ENCODE peak calls at places on chromosomes 4 and X, in six cellular contexts. One of them, this sample, is unnamed.

GRCh38 chrX:20547649-20548051 is 280.9 kb upstream of the RPS6KA3 start:
- DNase-seq in IMR-90: peak; percentile 68
- DNase-seq in stomach: no peak
- DNase-seq in body of pancreas: peak; percentile 64
- DNase-seq in heart left ventricle: no peak
- DNase-seq in fibroblast of lung: peak; percentile 81
- DNase-seq in this sample: peak; percentile 2

GRCh38 chr4:168560184-168560834 is 63.5 kb downstream of the PALLD start:
- DNase-seq in IMR-90: peak; percentile 70
- DNase-seq in stomach: peak; percentile 37
- DNase-seq in body of pancreas: peak; percentile 65
- DNase-seq in heart left ventricle: no peak
- DNase-seq in fibroblast of lung: peak; percentile 64
- DNase-seq in this sample: no peak

GRCh38 chr4:173288296-173288695 is 45.9 kb downstream of the HMGB2 start:
- DNase-seq in IMR-90: peak; percentile 57
- DNase-seq in stomach: peak; percentile 68
- DNase-seq in body of pancreas: peak; percentile 49
- DNase-seq in heart left ventricle: no peak
- DNase-seq in fibroblast of lung: peak; percentile 40
- DNase-seq in this sample: no peak

GRCh38 chr4:160318567-160319220 is 1215.8 kb downstream of the RAPGEF2 start:
- DNase-seq in IMR-90: no peak
- DNase-seq in stomach: no peak
- DNase-seq in body of pancreas: no peak
- DNase-seq in heart left ventricle: no peak
- DNase-seq in fibroblast of lung: peak; percentile 38
- DNase-seq in this sample: no peak

GRCh38 chr4:186685744-186686143 is 37.9 kb downstream of the FAT1 start:
- DNase-seq in IMR-90: peak; percentile 92
- DNase-seq in stomach: no peak
- DNase-seq in body of pancreas: no peak
- DNase-seq in heart left ventricle: no peak
- DNase-seq in fibroblast of lung: peak; percentile 96
- DNase-seq in this sample: peak; percentile 89

GRCh38 chr4:63233679-63234078 is 1175.6 kb downstream of the TECRL start:
- DNase-seq in IMR-90: no peak
- DNase-seq in stomach: no peak
- DNase-seq in body of pancreas: no peak
- DNase-seq in heart left ventricle: no peak
- DNase-seq in fibroblast of lung: no peak
- DNase-seq in this sample: no peak

GRCh38 chrX:16981980-16982379 is 35.5 kb downstream of the REPS2 start:
- DNase-seq in IMR-90: no peak
- DNase-seq in stomach: no peak
- DNase-seq in body of pancreas: no peak
- DNase-seq in heart left ventricle: no peak
- DNase-seq in fibroblast of lung: no peak
- DNase-seq in this sample: no peak

GRCh38 chr4:137610960-137611359 is 78.7 kb upstream of the PCDH18 start:
- DNase-seq in IMR-90: peak; percentile 19
- DNase-seq in stomach: no peak
- DNase-seq in body of pancreas: no peak
- DNase-seq in heart left ventricle: no peak
- DNase-seq in fibroblast of lung: peak; percentile 9
- DNase-seq in this sample: no peak

GRCh38 chrX:24113161-24113560 is 36.4 kb upstream of the ZFX start:
- DNase-seq in IMR-90: peak; percentile 76
- DNase-seq in stomach: no peak
- DNase-seq in body of pancreas: no peak
- DNase-seq in heart left ventricle: no peak
- DNase-seq in fibroblast of lung: peak; percentile 27
- DNase-seq in this sample: no peak

GRCh38 chrX:39445336-39445735 is 644.1 kb downstream of the MID1IP1 start:
- DNase-seq in IMR-90: no peak
- DNase-seq in stomach: peak; percentile 40
- DNase-seq in body of pancreas: peak; percentile 36
- DNase-seq in heart left ventricle: no peak
- DNase-seq in fibroblast of lung: no peak
- DNase-seq in this sample: no peak

GRCh38 chr4:170386511-170386910 is 296.8 kb upstream of the AADAT start:
- DNase-seq in IMR-90: no peak
- DNase-seq in stomach: no peak
- DNase-seq in body of pancreas: no peak
- DNase-seq in heart left ventricle: no peak
- DNase-seq in fibroblast of lung: peak; percentile 6
- DNase-seq in this sample: no peak

GRCh38 chrX:63751481-63751880 is 33.5 kb downstream of the ARHGEF9 start:
- DNase-seq in IMR-90: no peak
- DNase-seq in stomach: no peak
- DNase-seq in body of pancreas: no peak
- DNase-seq in heart left ventricle: no peak
- DNase-seq in fibroblast of lung: no peak
- DNase-seq in this sample: peak; percentile 28

GRCh38 chr4:3871181-3871852 is 105.1 kb downstream of the ADRA2C start:
- DNase-seq in IMR-90: no peak
- DNase-seq in stomach: no peak
- DNase-seq in body of pancreas: peak; percentile 30
- DNase-seq in heart left ventricle: no peak
- DNase-seq in fibroblast of lung: no peak
- DNase-seq in this sample: no peak

GRCh38 chrX:70434914-70435586 is 9.6 kb upstream of the DLG3 start:
- DNase-seq in IMR-90: peak; percentile 48
- DNase-seq in stomach: peak; percentile 24
- DNase-seq in body of pancreas: no peak
- DNase-seq in heart left ventricle: peak; percentile 60
- DNase-seq in fibroblast of lung: peak; percentile 59
- DNase-seq in this sample: no peak

GRCh38 chr4:177118596-177118995 is 191.1 kb upstream of the NEIL3 start:
- DNase-seq in IMR-90: peak; percentile 99
- DNase-seq in stomach: no peak
- DNase-seq in body of pancreas: peak; percentile 22
- DNase-seq in heart left ventricle: no peak
- DNase-seq in fibroblast of lung: peak; percentile 99
- DNase-seq in this sample: peak; percentile 56

GRCh38 chr4:157996598-157996997 is 176.2 kb downstream of the GASK1B start:
- DNase-seq in IMR-90: no peak
- DNase-seq in stomach: no peak
- DNase-seq in body of pancreas: no peak
- DNase-seq in heart left ventricle: no peak
- DNase-seq in fibroblast of lung: no peak
- DNase-seq in this sample: no peak

GRCh38 chr4:151389316-151389715 is 19.7 kb upstream of the FHIP1A start:
- DNase-seq in IMR-90: no peak
- DNase-seq in stomach: no peak
- DNase-seq in body of pancreas: no peak
- DNase-seq in heart left ventricle: no peak
- DNase-seq in fibroblast of lung: peak; percentile 20
- DNase-seq in this sample: no peak

GRCh38 chr4:148834804-148835598 is 392.8 kb upstream of the NR3C2 start:
- DNase-seq in IMR-90: peak; percentile 61
- DNase-seq in stomach: no peak
- DNase-seq in body of pancreas: no peak
- DNase-seq in heart left ventricle: no peak
- DNase-seq in fibroblast of lung: peak; percentile 11
- DNase-seq in this sample: peak; percentile 41

GRCh38 chr4:187103351-187103750 is 379.7 kb upstream of the FAT1 start:
- DNase-seq in IMR-90: no peak
- DNase-seq in stomach: no peak
- DNase-seq in body of pancreas: no peak
- DNase-seq in heart left ventricle: no peak
- DNase-seq in fibroblast of lung: no peak
- DNase-seq in this sample: no peak

GRCh38 chr4:118981171-118981838 is 92.7 kb downstream of the SYNPO2 start:
- DNase-seq in IMR-90: peak; percentile 81
- DNase-seq in stomach: no peak
- DNase-seq in body of pancreas: no peak
- DNase-seq in heart left ventricle: no peak
- DNase-seq in fibroblast of lung: peak; percentile 72
- DNase-seq in this sample: no peak

GRCh38 chr4:64594723-64595122 is 185.5 kb upstream of the TECRL start:
- DNase-seq in IMR-90: no peak
- DNase-seq in stomach: no peak
- DNase-seq in body of pancreas: no peak
- DNase-seq in heart left ventricle: no peak
- DNase-seq in fibroblast of lung: no peak
- DNase-seq in this sample: no peak

GRCh38 chrX:12890467-12890866 is 16.0 kb upstream of the TLR8 start:
- DNase-seq in IMR-90: no peak
- DNase-seq in stomach: no peak
- DNase-seq in body of pancreas: no peak
- DNase-seq in heart left ventricle: no peak
- DNase-seq in fibroblast of lung: peak; percentile 8
- DNase-seq in this sample: no peak

GRCh38 chrX:154719132-154719675 is 31.7 kb downstream of the GAB3 start:
- DNase-seq in IMR-90: peak; percentile 85
- DNase-seq in stomach: no peak
- DNase-seq in body of pancreas: no peak
- DNase-seq in heart left ventricle: no peak
- DNase-seq in fibroblast of lung: peak; percentile 84
- DNase-seq in this sample: peak; percentile 56

GRCh38 chrX:12497832-12498591 is 293.2 kb upstream of the PRPS2 start:
- DNase-seq in IMR-90: no peak
- DNase-seq in stomach: no peak
- DNase-seq in body of pancreas: peak; percentile 9
- DNase-seq in heart left ventricle: no peak
- DNase-seq in fibroblast of lung: no peak
- DNase-seq in this sample: no peak

DNA sequence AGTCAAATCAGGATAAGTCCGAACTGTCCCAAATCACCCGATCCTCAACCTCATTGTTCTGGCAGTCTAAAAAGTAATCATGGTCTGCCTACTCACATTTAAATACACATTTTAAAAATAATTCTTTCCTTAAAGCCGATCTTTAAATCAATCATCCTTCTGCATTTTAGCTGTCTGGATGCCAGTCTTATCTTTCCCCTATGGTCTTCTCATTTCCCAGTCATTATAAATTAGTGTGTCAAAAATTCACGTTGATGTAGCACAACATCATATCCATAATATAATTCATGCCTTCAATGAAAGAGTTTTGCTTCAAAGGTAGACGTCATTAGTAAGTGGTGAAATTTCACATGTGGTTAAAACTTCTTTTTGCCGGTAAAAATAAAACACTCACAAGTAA is 108.1 kb upstream of the FRG1 start:
- DNase-seq in IMR-90: no peak
- DNase-seq in stomach: no peak
- DNase-seq in body of pancreas: no peak
- DNase-seq in heart left ventricle: no peak
- DNase-seq in fibroblast of lung: no peak
- DNase-seq in this sample: no peak
- H3K27ac ChIP-seq in IMR-90: no peak overlapping the region
- H3K27ac ChIP-seq in stomach: no peak overlapping the region
- H3K27ac ChIP-seq in body of pancreas: no peak overlapping the region
- H3K27ac ChIP-seq in heart left ventricle: no peak overlapping the region
- H3K27ac ChIP-seq in fibroblast of lung: no peak overlapping the region
- H3K27ac ChIP-seq in this sample: no peak overlapping the region

DNA sequence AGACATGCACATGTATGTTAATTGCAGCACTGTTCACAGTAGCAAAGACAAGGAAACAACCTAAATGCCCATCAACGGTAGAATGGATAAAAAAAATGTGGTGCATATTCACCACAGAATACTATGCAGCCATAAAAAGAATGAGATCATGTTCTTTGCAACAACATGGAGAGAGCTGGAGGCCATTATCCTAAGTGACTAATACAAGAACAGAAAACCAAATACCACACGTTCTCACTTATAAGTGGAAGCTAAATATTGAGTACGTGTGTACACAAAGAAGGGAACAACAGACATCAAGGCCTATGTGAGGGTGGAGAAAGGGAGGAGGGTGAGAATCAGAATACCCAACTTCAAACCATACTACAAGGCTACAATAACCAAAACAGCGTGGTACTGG is 17.4 kb upstream of the LNX1 start:
- DNase-seq in IMR-90: no peak
- DNase-seq in stomach: no peak
- DNase-seq in body of pancreas: no peak
- DNase-seq in heart left ventricle: no peak
- DNase-seq in fibroblast of lung: no peak
- DNase-seq in this sample: no peak
- H3K4me1 ChIP-seq in IMR-90: no peaks in the 10 kb centered on the region
- H3K4me1 ChIP-seq in stomach: no peaks in the 10 kb centered on the region
- H3K4me1 ChIP-seq in body of pancreas: no peaks in the 10 kb centered on the region
- H3K4me1 ChIP-seq in heart left ventricle: no peaks in the 10 kb centered on the region
- H3K4me1 ChIP-seq in fibroblast of lung: no peaks in the 10 kb centered on the region
- H3K4me1 ChIP-seq in this sample: no peaks in the 10 kb centered on the region

GRCh38 chr4:83644677-83645639 is 109.0 kb downstream of the GPAT3 start:
- DNase-seq in IMR-90: peak; percentile 65
- DNase-seq in stomach: no peak
- DNase-seq in body of pancreas: peak; percentile 21
- DNase-seq in heart left ventricle: no peak
- DNase-seq in fibroblast of lung: peak; percentile 33
- DNase-seq in this sample: peak; percentile 40

GRCh38 chr4:83646538-83646937 is 110.6 kb downstream of the GPAT3 start:
- DNase-seq in IMR-90: no peak
- DNase-seq in stomach: no peak
- DNase-seq in body of pancreas: no peak
- DNase-seq in heart left ventricle: no peak
- DNase-seq in fibroblast of lung: no peak
- DNase-seq in this sample: no peak

GRCh38 chr4:83639849-83640493 is 104.1 kb downstream of the GPAT3 start:
- DNase-seq in IMR-90: peak; percentile 80
- DNase-seq in stomach: peak; percentile 56
- DNase-seq in body of pancreas: peak; percentile 67
- DNase-seq in heart left ventricle: no peak
- DNase-seq in fibroblast of lung: peak; percentile 59
- DNase-seq in this sample: peak; percentile 46

DNA sequence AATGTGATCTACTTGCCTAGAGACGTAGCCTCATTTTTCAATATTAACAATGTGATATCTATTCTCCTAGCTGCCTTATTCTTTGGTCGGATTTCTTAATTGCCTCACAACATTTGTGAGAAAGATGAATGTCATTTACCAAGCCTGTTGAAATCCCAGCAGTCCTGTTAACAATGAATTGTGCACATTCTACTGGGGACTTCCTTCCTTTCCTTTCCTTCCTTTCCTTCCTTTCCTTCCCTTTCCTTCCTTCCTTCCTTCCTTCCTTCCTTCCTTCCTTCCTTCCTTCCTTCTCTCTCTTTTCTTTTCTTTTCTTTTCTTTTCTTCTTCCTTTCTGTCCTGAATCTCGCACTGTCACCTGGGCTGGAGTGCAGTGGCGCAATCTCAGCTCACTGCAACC is 107.1 kb downstream of the GPAT3 start:
- DNase-seq in IMR-90: no peak
- DNase-seq in stomach: no peak
- DNase-seq in body of pancreas: no peak
- DNase-seq in heart left ventricle: no peak
- DNase-seq in fibroblast of lung: no peak
- DNase-seq in this sample: no peak
- H3K27ac ChIP-seq in IMR-90: no peak overlapping the region
- H3K27ac ChIP-seq in stomach: no peak overlapping the region
- H3K27ac ChIP-seq in body of pancreas: no peak overlapping the region
- H3K27ac ChIP-seq in heart left ventricle: no peak overlapping the region
- H3K27ac ChIP-seq in fibroblast of lung: no peak overlapping the region
- H3K27ac ChIP-seq in this sample: no peak overlapping the region

DNA sequence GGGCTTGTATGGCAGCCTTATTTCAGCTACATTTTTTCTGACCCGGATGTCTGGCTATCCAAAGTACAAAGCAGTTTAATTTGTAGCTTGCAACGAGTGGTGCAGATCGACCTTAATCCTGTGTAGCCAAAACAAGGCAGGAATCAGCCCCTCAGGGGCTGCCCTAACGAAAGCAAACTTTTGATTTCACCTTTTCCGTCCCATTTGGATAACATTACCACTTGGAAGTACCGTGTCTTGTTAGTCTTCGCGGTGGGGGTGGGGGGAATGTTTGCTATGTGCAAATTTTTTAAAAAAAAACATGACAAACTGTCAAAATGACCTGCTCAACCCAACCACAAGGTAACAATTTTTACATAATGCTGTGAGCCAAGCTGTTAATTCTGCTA is 766 bp upstream of the DNAJB14 start:
- DNase-seq in IMR-90: no peak
- DNase-seq in stomach: no peak
- DNase-seq in body of pancreas: peak; percentile 6
- DNase-seq in heart left ventricle: no peak
- DNase-seq in fibroblast of lung: no peak
- DNase-seq in this sample: no peak
- H3K4me1 ChIP-seq in IMR-90: peaks cover 4% of the 10 kb centered on the region
- H3K4me1 ChIP-seq in stomach: peaks cover 43% of the 10 kb centered on the region
- H3K4me1 ChIP-seq in body of pancreas: peaks cover 32% of the 10 kb centered on the region
- H3K4me1 ChIP-seq in heart left ventricle: peaks cover 57% of the 10 kb centered on the region
- H3K4me1 ChIP-seq in fibroblast of lung: peaks cover 6% of the 10 kb centered on the region
- H3K4me1 ChIP-seq in this sample: peaks cover 16% of the 10 kb centered on the region